ENCODE peak calls at places on chromosome 15, in nine cellular contexts. V is endodermal cell, D is uterus, T is hepatocyte, A is GM23338, S is heart right ventricle, H is tibial artery, E is IMR-90, X is AG09309. U is an unnamed sample.
A peak's percentile ranks its signal among the peaks of the same experiment; 100 is the strongest.

GRCh38 chr15:83714888-83715287 is 61.0 kb downstream of the ADAMTSL3 start:
- DNase-seq in H (no peak), A (no peak), X (no peak), V (no peak), T (no peak), S (no peak), E (no peak), D (no peak), U (no peak)

GRCh38 chr15:95845862-95846515 is 484.5 kb upstream of the NR2F2 start:
- DNase-seq in T (no peak), V (no peak), H (no peak), E (peak; percentile 81), A (no peak), S (peak; percentile 67), X (no peak), D (peak; percentile 50), U (no peak)

GRCh38 chr15:39680868-39681267 is 100.0 kb downstream of the THBS1 start:
- DNase-seq in S (no peak), H (no peak), X (peak; percentile 93), T (no peak), D (no peak), V (no peak), E (peak; percentile 52), A (no peak), U (no peak)

GRCh38 chr15:55820043-55820442 is 77.1 kb upstream of the PRTG start:
- DNase-seq in A (no peak), H (no peak), X (no peak), T (no peak), S (peak; percentile 17), V (no peak), D (no peak), E (no peak), U (no peak)

GRCh38 chr15:41894791-41895463 is 1.1 kb upstream of the SPTBN5 start:
- DNase-seq in T (peak; percentile 78), A (peak; percentile 36), D (peak; percentile 63), H (peak; percentile 79), E (peak; percentile 78), X (no peak), S (peak; percentile 86), V (peak; percentile 78), U (peak; percentile 62)

GRCh38 chr15:82950295-82950694 is 2.2 kb downstream of the HOMER2 start:
- DNase-seq in E (no peak), D (no peak), H (no peak), A (no peak), V (no peak), S (no peak), T (no peak), X (no peak), U (no peak)

GRCh38 chr15:66707310-66708160 is 5.5 kb downstream of the SMAD6 start:
- DNase-seq in E (peak; percentile 43), S (peak; percentile 50), X (no peak), A (peak; percentile 88), V (peak; percentile 93), H (no peak), D (peak; percentile 61), T (peak; percentile 82), U (no peak)

GRCh38 chr15:60299452-60300047 is 98.2 kb downstream of the ANXA2 start:
- DNase-seq in V (peak; percentile 65), H (no peak), X (no peak), S (no peak), A (peak; percentile 48), T (peak; percentile 5), D (peak; percentile 49), E (no peak), U (peak; percentile 49)

GRCh38 chr15:25243800-25244097 is 195.1 kb downstream of the UBE3A start:
- DNase-seq in H (peak; percentile 14), E (no peak), X (no peak), A (no peak), D (peak; percentile 5), S (peak; percentile 2), V (no peak), T (no peak), U (no peak)

GRCh38 chr15:83318861-83319415 is 34.5 kb upstream of the BNC1 start:
- DNase-seq in E (no peak), X (no peak), A (no peak), D (no peak), V (no peak), S (no peak), T (no peak), H (no peak), U (no peak)

GRCh38 chr15:101110681-101111569 is 140.9 kb downstream of the CHSY1 start:
- DNase-seq in V (peak; percentile 33), T (no peak), S (peak; percentile 48), E (no peak), A (no peak), H (no peak), X (no peak), D (no peak), U (peak; percentile 77)

GRCh38 chr15:36325206-36325605 is 254.2 kb upstream of the CDIN1 start:
- DNase-seq in T (no peak), H (no peak), A (no peak), X (no peak), S (no peak), V (no peak), D (no peak), E (no peak), U (no peak)

GRCh38 chr15:36329592-36329991 is 249.8 kb upstream of the CDIN1 start:
- DNase-seq in E (no peak), S (no peak), T (no peak), A (no peak), D (no peak), V (no peak), X (no peak), H (no peak), U (no peak)

GRCh38 chr15:36323607-36324006 is 255.8 kb upstream of the CDIN1 start:
- DNase-seq in X (no peak), E (no peak), S (no peak), D (no peak), A (no peak), H (no peak), T (no peak), V (no peak), U (no peak)
- H3K4me3 ChIP-seq in X (no peak overlapping the region), E (no peak overlapping the region), S (no peak overlapping the region), D (no peak overlapping the region), A (no peak overlapping the region), H (no peak overlapping the region), T (no peak overlapping the region), V (no peak overlapping the region), U (no peak overlapping the region)

GRCh38 chr15:49236869-49237268 is 66.8 kb downstream of the GALK2 start:
- DNase-seq in D (no peak), A (no peak), E (no peak), T (no peak), H (no peak), X (no peak), V (no peak), S (no peak), U (no peak)
- H3K4me3 ChIP-seq in D (no peak overlapping the region), A (no peak overlapping the region), E (no peak overlapping the region), T (no peak overlapping the region), H (no peak overlapping the region), X (no peak overlapping the region), V (no peak overlapping the region), S (no peak overlapping the region), U (no peak overlapping the region)

DNA sequence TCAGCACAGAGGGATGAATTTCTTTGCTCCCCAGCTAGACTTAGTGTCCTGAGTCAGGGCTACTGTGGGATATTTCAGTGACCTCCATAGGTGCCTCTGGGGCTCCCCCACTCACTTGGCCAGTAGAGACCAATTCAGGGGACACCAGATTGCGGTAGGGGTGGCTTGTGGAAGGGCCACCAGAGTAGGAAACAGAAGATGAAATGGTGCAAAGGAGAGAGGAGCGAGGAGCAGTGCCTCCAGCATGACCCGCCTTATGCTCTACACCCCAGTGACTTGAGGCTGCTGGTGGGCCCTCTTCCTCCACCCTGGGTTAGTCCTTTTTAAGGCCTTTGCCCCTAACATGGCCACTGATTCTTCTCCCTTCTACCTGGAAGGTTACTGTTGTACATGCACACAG is 2.5 kb downstream of the AEN start:
- DNase-seq in A (no peak), H (no peak), E (no peak), V (no peak), S (no peak), D (no peak), T (no peak), X (no peak), U (peak; percentile 76)
- H3K4me3 ChIP-seq in A (peak overlapping the region; percentile 100), H (no peak overlapping the region), E (no peak overlapping the region), V (peak overlapping the region; percentile 83), S (no peak overlapping the region), D (no peak overlapping the region), T (no peak overlapping the region), X (peak overlapping the region; percentile 89), U (no peak overlapping the region)

DNA sequence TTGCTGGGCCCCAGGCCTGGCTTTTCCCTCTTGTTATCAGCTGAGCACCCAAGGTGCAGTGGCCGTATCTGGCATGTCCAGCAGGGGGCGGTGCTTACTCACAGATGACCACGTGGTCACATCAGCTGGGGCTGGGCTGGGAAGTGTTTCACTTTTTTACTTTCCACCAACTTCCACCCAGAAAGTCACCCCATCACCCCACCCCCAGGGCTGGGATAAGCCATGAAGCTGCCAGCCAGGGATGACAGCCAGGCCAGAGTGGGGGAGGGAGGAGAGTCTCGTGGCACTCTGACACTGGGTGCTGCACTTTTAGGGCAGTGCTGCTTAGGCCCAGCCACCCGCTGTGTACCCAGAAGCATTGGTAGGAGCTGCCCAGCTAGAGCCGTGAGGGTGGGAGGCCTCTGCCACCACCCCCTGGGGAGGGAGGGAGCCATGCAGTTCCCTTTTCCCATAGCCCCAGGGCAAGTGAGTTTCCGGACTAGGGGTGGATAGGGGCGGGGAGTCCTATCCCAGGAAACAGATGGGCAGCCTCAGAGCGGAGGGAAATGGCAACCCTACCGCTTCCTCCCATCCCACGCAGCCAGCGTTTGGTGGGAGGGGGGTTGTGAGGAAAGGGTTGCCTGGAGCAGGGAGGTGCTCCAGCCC is 6.1 kb downstream of the PPCDC start:
- DNase-seq in T (peak; percentile 94), A (peak; percentile 93), E (peak; percentile 79), X (peak; percentile 46), H (peak; percentile 97), D (peak; percentile 94), V (peak; percentile 97), S (peak; percentile 94), U (peak; percentile 93)
- H3K4me3 ChIP-seq in T (no peak overlapping the region), A (no peak overlapping the region), E (no peak overlapping the region), X (no peak overlapping the region), H (peak overlapping the region; percentile 14), D (no peak overlapping the region), V (no peak overlapping the region), S (peak overlapping the region; percentile 37), U (no peak overlapping the region)